ENCODE peak calls at places on chromosomes 13 and 19, in seven cellular contexts. One of them, this sample, is unnamed.

GRCh38 chr13:106566682-106567420 is 1.1 kb downstream of the ARGLU1 start:
- DNase-seq in GOT3: no peak
- DNase-seq in epithelial cell of prostate: no peak
- DNase-seq in testis: peak
- DNase-seq in cardiac fibroblast: peak
- DNase-seq in glomerular endothelial cell: no peak
- DNase-seq in progenitor cell of endocrine pancreas: peak
- DNase-seq in this sample: no peak

GRCh38 chr13:104648291-104648690 is 1582.1 kb upstream of the SLC10A2 start:
- DNase-seq in cardiac fibroblast: no peak
- DNase-seq in glomerular endothelial cell: no peak
- DNase-seq in testis: no peak
- DNase-seq in progenitor cell of endocrine pancreas: no peak
- DNase-seq in GOT3: no peak
- DNase-seq in epithelial cell of prostate: no peak
- DNase-seq in this sample: no peak

GRCh38 chr13:26517931-26518330 is 39.6 kb upstream of the WASF3 start:
- DNase-seq in testis: no peak
- DNase-seq in epithelial cell of prostate: no peak
- DNase-seq in cardiac fibroblast: no peak
- DNase-seq in progenitor cell of endocrine pancreas: no peak
- DNase-seq in GOT3: no peak
- DNase-seq in glomerular endothelial cell: no peak
- DNase-seq in this sample: no peak

GRCh38 chr19:50836543-50837195 is 3.3 kb upstream of the KLK15 start:
- DNase-seq in testis: no peak
- DNase-seq in progenitor cell of endocrine pancreas: no peak
- DNase-seq in epithelial cell of prostate: no peak
- DNase-seq in cardiac fibroblast: no peak
- DNase-seq in GOT3: no peak
- DNase-seq in glomerular endothelial cell: no peak
- DNase-seq in this sample: no peak

GRCh38 chr13:31929031-31929770 is 102.4 kb upstream of the FRY start:
- DNase-seq in epithelial cell of prostate: no peak
- DNase-seq in testis: no peak
- DNase-seq in glomerular endothelial cell: no peak
- DNase-seq in GOT3: no peak
- DNase-seq in progenitor cell of endocrine pancreas: no peak
- DNase-seq in cardiac fibroblast: no peak
- DNase-seq in this sample: no peak

GRCh38 chr13:50081106-50081898 is 66.1 kb downstream of the KCNRG start:
- DNase-seq in epithelial cell of prostate: no peak
- DNase-seq in cardiac fibroblast: no peak
- DNase-seq in progenitor cell of endocrine pancreas: peak
- DNase-seq in glomerular endothelial cell: no peak
- DNase-seq in GOT3: no peak
- DNase-seq in testis: peak
- DNase-seq in this sample: no peak

GRCh38 chr13:96967248-96967745 is 27.0 kb downstream of the OXGR1 start:
- DNase-seq in progenitor cell of endocrine pancreas: no peak
- DNase-seq in glomerular endothelial cell: no peak
- DNase-seq in GOT3: no peak
- DNase-seq in cardiac fibroblast: no peak
- DNase-seq in epithelial cell of prostate: no peak
- DNase-seq in testis: no peak
- DNase-seq in this sample: no peak

GRCh38 chr13:108070925-108071324 is 144.4 kb downstream of the LIG4 start:
- DNase-seq in epithelial cell of prostate: no peak
- DNase-seq in GOT3: no peak
- DNase-seq in testis: no peak
- DNase-seq in progenitor cell of endocrine pancreas: no peak
- DNase-seq in cardiac fibroblast: no peak
- DNase-seq in glomerular endothelial cell: no peak
- DNase-seq in this sample: no peak

GRCh38 chr19:3434630-3435553 is 45.4 kb downstream of the SMIM24 start:
- DNase-seq in glomerular endothelial cell: no peak
- DNase-seq in testis: peak
- DNase-seq in progenitor cell of endocrine pancreas: peak
- DNase-seq in epithelial cell of prostate: peak
- DNase-seq in cardiac fibroblast: peak
- DNase-seq in GOT3: no peak
- DNase-seq in this sample: peak

GRCh38 chr19:38711726-38712153 is 32.5 kb downstream of the CAPN12 start:
- DNase-seq in GOT3: peak
- DNase-seq in glomerular endothelial cell: no peak
- DNase-seq in testis: peak
- DNase-seq in cardiac fibroblast: peak
- DNase-seq in epithelial cell of prostate: no peak
- DNase-seq in progenitor cell of endocrine pancreas: no peak
- DNase-seq in this sample: no peak

GRCh38 chr19:10189631-10190425 is 4.9 kb downstream of the DNMT1 start:
- DNase-seq in progenitor cell of endocrine pancreas: no peak
- DNase-seq in testis: no peak
- DNase-seq in cardiac fibroblast: no peak
- DNase-seq in glomerular endothelial cell: no peak
- DNase-seq in GOT3: no peak
- DNase-seq in epithelial cell of prostate: no peak
- DNase-seq in this sample: no peak

GRCh38 chr19:29623726-29624488 is 17.8 kb downstream of the POP4 start:
- DNase-seq in cardiac fibroblast: no peak
- DNase-seq in GOT3: no peak
- DNase-seq in testis: no peak
- DNase-seq in glomerular endothelial cell: no peak
- DNase-seq in progenitor cell of endocrine pancreas: no peak
- DNase-seq in epithelial cell of prostate: no peak
- DNase-seq in this sample: no peak

GRCh38 chr13:50377726-50378270 is 362.6 kb downstream of the KCNRG start:
- DNase-seq in cardiac fibroblast: no peak
- DNase-seq in epithelial cell of prostate: no peak
- DNase-seq in GOT3: no peak
- DNase-seq in glomerular endothelial cell: no peak
- DNase-seq in testis: no peak
- DNase-seq in progenitor cell of endocrine pancreas: no peak
- DNase-seq in this sample: no peak

GRCh38 chr13:41216160-41216559 is 21.8 kb upstream of the KBTBD7 start:
- DNase-seq in epithelial cell of prostate: peak
- DNase-seq in GOT3: no peak
- DNase-seq in cardiac fibroblast: peak
- DNase-seq in glomerular endothelial cell: no peak
- DNase-seq in testis: no peak
- DNase-seq in progenitor cell of endocrine pancreas: no peak
- DNase-seq in this sample: no peak

GRCh38 chr19:46032597-46033025 is 8.2 kb downstream of the IGFL4 start:
- DNase-seq in epithelial cell of prostate: no peak
- DNase-seq in glomerular endothelial cell: no peak
- DNase-seq in testis: no peak
- DNase-seq in progenitor cell of endocrine pancreas: no peak
- DNase-seq in cardiac fibroblast: no peak
- DNase-seq in GOT3: no peak
- DNase-seq in this sample: no peak

GRCh38 chr13:113562085-113562749 is 22.3 kb upstream of the TFDP1 start:
- DNase-seq in GOT3: no peak
- DNase-seq in cardiac fibroblast: peak
- DNase-seq in progenitor cell of endocrine pancreas: peak
- DNase-seq in epithelial cell of prostate: no peak
- DNase-seq in glomerular endothelial cell: peak
- DNase-seq in testis: peak
- DNase-seq in this sample: no peak

GRCh38 chr13:110499621-110500281 is 61.8 kb downstream of the RAB20 start:
- DNase-seq in glomerular endothelial cell: no peak
- DNase-seq in epithelial cell of prostate: no peak
- DNase-seq in GOT3: no peak
- DNase-seq in testis: no peak
- DNase-seq in cardiac fibroblast: no peak
- DNase-seq in progenitor cell of endocrine pancreas: no peak
- DNase-seq in this sample: no peak

GRCh38 chr19:4521170-4521887 is 3.0 kb upstream of the PLIN4 start:
- DNase-seq in progenitor cell of endocrine pancreas: no peak
- DNase-seq in epithelial cell of prostate: no peak
- DNase-seq in testis: no peak
- DNase-seq in glomerular endothelial cell: no peak
- DNase-seq in GOT3: no peak
- DNase-seq in cardiac fibroblast: peak
- DNase-seq in this sample: no peak

GRCh38 chr19:9885077-9885552 is 50.0 kb downstream of the PIN1 start:
- DNase-seq in epithelial cell of prostate: no peak
- DNase-seq in testis: peak
- DNase-seq in progenitor cell of endocrine pancreas: no peak
- DNase-seq in GOT3: no peak
- DNase-seq in glomerular endothelial cell: no peak
- DNase-seq in cardiac fibroblast: peak
- DNase-seq in this sample: no peak

GRCh38 chr13:48844676-48845075 is 131.0 kb upstream of the FNDC3A start:
- DNase-seq in testis: no peak
- DNase-seq in epithelial cell of prostate: no peak
- DNase-seq in cardiac fibroblast: no peak
- DNase-seq in GOT3: no peak
- DNase-seq in progenitor cell of endocrine pancreas: no peak
- DNase-seq in glomerular endothelial cell: no peak
- DNase-seq in this sample: no peak

GRCh38 chr13:106520205-106521004 is 15.1 kb downstream of the EFNB2 start:
- DNase-seq in epithelial cell of prostate: no peak
- DNase-seq in testis: no peak
- DNase-seq in cardiac fibroblast: peak
- DNase-seq in progenitor cell of endocrine pancreas: no peak
- DNase-seq in GOT3: no peak
- DNase-seq in glomerular endothelial cell: no peak
- DNase-seq in this sample: no peak

GRCh38 chr13:59677966-59678814 is 485.5 kb downstream of the DIAPH3 start:
- DNase-seq in progenitor cell of endocrine pancreas: no peak
- DNase-seq in glomerular endothelial cell: no peak
- DNase-seq in cardiac fibroblast: peak
- DNase-seq in testis: peak
- DNase-seq in epithelial cell of prostate: peak
- DNase-seq in GOT3: no peak
- DNase-seq in this sample: no peak

This sample was measured in cortex of kidney.